ENCODE peak calls at places on chromosomes 4 and X, in seven cellular contexts. One of them, this sample, is unnamed.

GRCh38 chr4:89939994-89940393 is 45.3 kb downstream of the MMRN1 start:
- DNase-seq in fibroblast of villous mesenchyme: peak; percentile 10
- DNase-seq in dorsolateral prefrontal cortex: no peak
- DNase-seq in fibroblast of lung: peak; percentile 86
- DNase-seq in osteoblast: no peak
- DNase-seq in AG04450: no peak
- DNase-seq in fibroblast of mammary gland: no peak
- DNase-seq in this sample: peak; percentile 39

GRCh38 chr4:7295917-7296660 is 103.8 kb downstream of the SORCS2 start:
- DNase-seq in fibroblast of villous mesenchyme: peak; percentile 20
- DNase-seq in dorsolateral prefrontal cortex: peak; percentile 75
- DNase-seq in fibroblast of lung: peak; percentile 34
- DNase-seq in osteoblast: peak; percentile 95
- DNase-seq in AG04450: no peak
- DNase-seq in fibroblast of mammary gland: peak; percentile 37
- DNase-seq in this sample: peak; percentile 29

GRCh38 chr4:113080050-113080449 is 30.6 kb downstream of the ANK2 start:
- DNase-seq in fibroblast of villous mesenchyme: no peak
- DNase-seq in dorsolateral prefrontal cortex: no peak
- DNase-seq in fibroblast of lung: no peak
- DNase-seq in osteoblast: no peak
- DNase-seq in AG04450: no peak
- DNase-seq in fibroblast of mammary gland: peak; percentile 34
- DNase-seq in this sample: peak; percentile 27

GRCh38 chrX:38796926-38797325 is 4.3 kb upstream of the MID1IP1 start:
- DNase-seq in fibroblast of villous mesenchyme: no peak
- DNase-seq in dorsolateral prefrontal cortex: no peak
- DNase-seq in fibroblast of lung: peak; percentile 48
- DNase-seq in osteoblast: no peak
- DNase-seq in AG04450: no peak
- DNase-seq in fibroblast of mammary gland: peak; percentile 68
- DNase-seq in this sample: peak; percentile 56

GRCh38 chr4:15668566-15669435 is 12.8 kb upstream of the FAM200B start:
- DNase-seq in fibroblast of villous mesenchyme: no peak
- DNase-seq in dorsolateral prefrontal cortex: no peak
- DNase-seq in fibroblast of lung: no peak
- DNase-seq in osteoblast: no peak
- DNase-seq in AG04450: no peak
- DNase-seq in fibroblast of mammary gland: no peak
- DNase-seq in this sample: no peak

GRCh38 chr4:152535236-152535902 is 523 bp downstream of the FBXW7 start:
- DNase-seq in fibroblast of villous mesenchyme: no peak
- DNase-seq in dorsolateral prefrontal cortex: no peak
- DNase-seq in fibroblast of lung: no peak
- DNase-seq in osteoblast: peak; percentile 56
- DNase-seq in AG04450: no peak
- DNase-seq in fibroblast of mammary gland: no peak
- DNase-seq in this sample: no peak

GRCh38 chr4:26192921-26193894 is 127.6 kb upstream of the RBPJ start:
- DNase-seq in fibroblast of villous mesenchyme: peak; percentile 28
- DNase-seq in dorsolateral prefrontal cortex: no peak
- DNase-seq in fibroblast of lung: peak; percentile 53
- DNase-seq in osteoblast: no peak
- DNase-seq in AG04450: no peak
- DNase-seq in fibroblast of mammary gland: no peak
- DNase-seq in this sample: no peak

GRCh38 chrX:8987672-8988250 is 46.2 kb downstream of the FAM9B start:
- DNase-seq in fibroblast of villous mesenchyme: no peak
- DNase-seq in dorsolateral prefrontal cortex: no peak
- DNase-seq in fibroblast of lung: no peak
- DNase-seq in osteoblast: no peak
- DNase-seq in AG04450: no peak
- DNase-seq in fibroblast of mammary gland: no peak
- DNase-seq in this sample: no peak

GRCh38 chr4:102247041-102247440 is 98.2 kb downstream of the SLC39A8 start:
- DNase-seq in fibroblast of villous mesenchyme: peak; percentile 13
- DNase-seq in dorsolateral prefrontal cortex: no peak
- DNase-seq in fibroblast of lung: no peak
- DNase-seq in osteoblast: no peak
- DNase-seq in AG04450: no peak
- DNase-seq in fibroblast of mammary gland: peak; percentile 10
- DNase-seq in this sample: no peak

GRCh38 chr4:142901166-142901662 is 55.1 kb upstream of the INPP4B start:
- DNase-seq in fibroblast of villous mesenchyme: no peak
- DNase-seq in dorsolateral prefrontal cortex: no peak
- DNase-seq in fibroblast of lung: peak; percentile 29
- DNase-seq in osteoblast: peak; percentile 86
- DNase-seq in AG04450: peak; percentile 7
- DNase-seq in fibroblast of mammary gland: peak; percentile 33
- DNase-seq in this sample: no peak

GRCh38 chrX:46811101-46811500 is 25.7 kb upstream of the RP2 start:
- DNase-seq in fibroblast of villous mesenchyme: no peak
- DNase-seq in dorsolateral prefrontal cortex: no peak
- DNase-seq in fibroblast of lung: no peak
- DNase-seq in osteoblast: no peak
- DNase-seq in AG04450: no peak
- DNase-seq in fibroblast of mammary gland: peak; percentile 14
- DNase-seq in this sample: no peak

GRCh38 chr4:145423017-145423708 is 58.5 kb upstream of the SMAD1 start:
- DNase-seq in fibroblast of villous mesenchyme: no peak
- DNase-seq in dorsolateral prefrontal cortex: no peak
- DNase-seq in fibroblast of lung: no peak
- DNase-seq in osteoblast: no peak
- DNase-seq in AG04450: no peak
- DNase-seq in fibroblast of mammary gland: peak; percentile 26
- DNase-seq in this sample: no peak

GRCh38 chr4:26412381-26413372 is 77.6 kb downstream of the CCKAR start:
- DNase-seq in fibroblast of villous mesenchyme: no peak
- DNase-seq in dorsolateral prefrontal cortex: no peak
- DNase-seq in fibroblast of lung: peak; percentile 75
- DNase-seq in osteoblast: no peak
- DNase-seq in AG04450: no peak
- DNase-seq in fibroblast of mammary gland: no peak
- DNase-seq in this sample: no peak

GRCh38 chrX:39381446-39381845 is 580.2 kb downstream of the MID1IP1 start:
- DNase-seq in fibroblast of villous mesenchyme: no peak
- DNase-seq in dorsolateral prefrontal cortex: no peak
- DNase-seq in fibroblast of lung: peak; percentile 2
- DNase-seq in osteoblast: no peak
- DNase-seq in AG04450: no peak
- DNase-seq in fibroblast of mammary gland: no peak
- DNase-seq in this sample: no peak

GRCh38 chr4:86972997-86973396 is 38.2 kb downstream of the AFF1 start:
- DNase-seq in fibroblast of villous mesenchyme: peak; percentile 75
- DNase-seq in dorsolateral prefrontal cortex: no peak
- DNase-seq in fibroblast of lung: peak; percentile 33
- DNase-seq in osteoblast: no peak
- DNase-seq in AG04450: no peak
- DNase-seq in fibroblast of mammary gland: no peak
- DNase-seq in this sample: no peak

GRCh38 chr4:180217070-180217469 is 2026.1 kb upstream of the TENM3 start:
- DNase-seq in fibroblast of villous mesenchyme: no peak
- DNase-seq in dorsolateral prefrontal cortex: no peak
- DNase-seq in fibroblast of lung: no peak
- DNase-seq in osteoblast: no peak
- DNase-seq in AG04450: no peak
- DNase-seq in fibroblast of mammary gland: no peak
- DNase-seq in this sample: no peak

GRCh38 chrX:1646009-1646408 is 31.1 kb downstream of the ASMT start:
- DNase-seq in fibroblast of villous mesenchyme: no peak
- DNase-seq in dorsolateral prefrontal cortex: no peak
- DNase-seq in fibroblast of lung: no peak
- DNase-seq in osteoblast: no peak
- DNase-seq in AG04450: no peak
- DNase-seq in fibroblast of mammary gland: no peak
- DNase-seq in this sample: no peak

GRCh38 chr4:151415978-151416377 is 7.0 kb downstream of the FHIP1A start:
- DNase-seq in fibroblast of villous mesenchyme: peak; percentile 27
- DNase-seq in dorsolateral prefrontal cortex: no peak
- DNase-seq in fibroblast of lung: peak; percentile 41
- DNase-seq in osteoblast: peak; percentile 62
- DNase-seq in AG04450: no peak
- DNase-seq in fibroblast of mammary gland: peak; percentile 75
- DNase-seq in this sample: peak; percentile 59

GRCh38 chr4:121428721-121429120 is 47.9 kb upstream of the QRFPR start:
- DNase-seq in fibroblast of villous mesenchyme: peak; percentile 6
- DNase-seq in dorsolateral prefrontal cortex: no peak
- DNase-seq in fibroblast of lung: peak; percentile 60
- DNase-seq in osteoblast: no peak
- DNase-seq in AG04450: no peak
- DNase-seq in fibroblast of mammary gland: peak; percentile 46
- DNase-seq in this sample: peak; percentile 32

GRCh38 chr4:99949999-99950912 is at the start of gene H2AZ1:
- DNase-seq in fibroblast of villous mesenchyme: peak; percentile 100
- DNase-seq in dorsolateral prefrontal cortex: peak; percentile 99
- DNase-seq in fibroblast of lung: peak; percentile 99
- DNase-seq in osteoblast: peak; percentile 100
- DNase-seq in AG04450: peak; percentile 98
- DNase-seq in fibroblast of mammary gland: peak; percentile 98
- DNase-seq in this sample: peak; percentile 99

GRCh38 chr4:134911941-134912340 is 710.4 kb upstream of the PABPC4L start:
- DNase-seq in fibroblast of villous mesenchyme: no peak
- DNase-seq in dorsolateral prefrontal cortex: no peak
- DNase-seq in fibroblast of lung: no peak
- DNase-seq in osteoblast: no peak
- DNase-seq in AG04450: no peak
- DNase-seq in fibroblast of mammary gland: no peak
- DNase-seq in this sample: no peak

GRCh38 chr4:108171541-108172230 is 3.0 kb upstream of the LEF1 start:
- DNase-seq in fibroblast of villous mesenchyme: no peak
- DNase-seq in dorsolateral prefrontal cortex: no peak
- DNase-seq in fibroblast of lung: no peak
- DNase-seq in osteoblast: peak; percentile 72
- DNase-seq in AG04450: no peak
- DNase-seq in fibroblast of mammary gland: no peak
- DNase-seq in this sample: no peak
- H3K4me3 ChIP-seq in fibroblast of villous mesenchyme: no peak overlapping the region
- H3K4me3 ChIP-seq in dorsolateral prefrontal cortex: peak overlapping the region; percentile 45
- H3K4me3 ChIP-seq in fibroblast of lung: no peak overlapping the region
- H3K4me3 ChIP-seq in osteoblast: no peak overlapping the region
- H3K4me3 ChIP-seq in AG04450: no peak overlapping the region
- H3K4me3 ChIP-seq in fibroblast of mammary gland: no peak overlapping the region
- H3K4me3 ChIP-seq in this sample: no peak overlapping the region

GRCh38 chr4:139704915-139705485 is 39.4 kb downstream of the MGST2 start:
- DNase-seq in fibroblast of villous mesenchyme: no peak
- DNase-seq in dorsolateral prefrontal cortex: no peak
- DNase-seq in fibroblast of lung: peak; percentile 10
- DNase-seq in osteoblast: no peak
- DNase-seq in AG04450: no peak
- DNase-seq in fibroblast of mammary gland: peak; percentile 32
- DNase-seq in this sample: no peak
- TF ChIP-seq CTCF in fibroblast of villous mesenchyme: no peak
- TF ChIP-seq CTCF in dorsolateral prefrontal cortex: no peak
- TF ChIP-seq CTCF in fibroblast of lung: peak; percentile 26
- TF ChIP-seq CTCF in osteoblast: peak; percentile 31
- TF ChIP-seq CTCF in AG04450: peak; percentile 22
- TF ChIP-seq CTCF in fibroblast of mammary gland: peak; percentile 29
- TF ChIP-seq CTCF in this sample: peak; percentile 31

GRCh38 chr4:176780995-176781738 is 11.6 kb downstream of the VEGFC start:
- DNase-seq in fibroblast of villous mesenchyme: peak; percentile 74
- DNase-seq in dorsolateral prefrontal cortex: no peak
- DNase-seq in fibroblast of lung: peak; percentile 69
- DNase-seq in osteoblast: no peak
- DNase-seq in AG04450: no peak
- DNase-seq in fibroblast of mammary gland: peak; percentile 83
- DNase-seq in this sample: no peak

GRCh38 chr4:176775326-176775725 is 17.4 kb downstream of the VEGFC start:
- DNase-seq in fibroblast of villous mesenchyme: no peak
- DNase-seq in dorsolateral prefrontal cortex: no peak
- DNase-seq in fibroblast of lung: no peak
- DNase-seq in osteoblast: no peak
- DNase-seq in AG04450: no peak
- DNase-seq in fibroblast of mammary gland: no peak
- DNase-seq in this sample: no peak

GRCh38 chr4:176778491-176778890 is 14.2 kb downstream of the VEGFC start:
- DNase-seq in fibroblast of villous mesenchyme: peak; percentile 53
- DNase-seq in dorsolateral prefrontal cortex: no peak
- DNase-seq in fibroblast of lung: peak; percentile 84
- DNase-seq in osteoblast: peak; percentile 74
- DNase-seq in AG04450: no peak
- DNase-seq in fibroblast of mammary gland: peak; percentile 84
- DNase-seq in this sample: peak; percentile 72

GRCh38 chr4:176779421-176779820 is 13.3 kb downstream of the VEGFC start:
- DNase-seq in fibroblast of villous mesenchyme: no peak
- DNase-seq in dorsolateral prefrontal cortex: no peak
- DNase-seq in fibroblast of lung: no peak
- DNase-seq in osteoblast: no peak
- DNase-seq in AG04450: no peak
- DNase-seq in fibroblast of mammary gland: no peak
- DNase-seq in this sample: no peak

DNA sequence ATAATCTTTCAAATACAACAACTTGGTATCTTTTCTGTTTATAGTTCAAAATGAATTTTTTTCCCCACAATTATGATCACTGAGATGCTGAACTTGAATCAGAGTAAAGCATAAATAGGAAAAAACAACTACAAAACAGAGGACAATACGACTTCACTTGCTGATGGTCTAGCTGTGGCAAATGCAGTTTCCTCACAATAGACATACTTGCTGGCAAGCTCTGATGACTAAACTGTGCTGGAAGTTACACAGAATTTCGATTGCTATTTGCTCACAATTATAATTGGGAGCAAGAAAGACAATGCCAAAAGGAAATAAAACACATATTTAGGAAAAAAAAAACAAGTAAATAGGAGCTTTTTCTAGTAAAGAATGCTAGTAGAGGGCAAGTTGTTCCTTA is 14.7 kb downstream of the VEGFC start:
- DNase-seq in fibroblast of villous mesenchyme: peak; percentile 50
- DNase-seq in dorsolateral prefrontal cortex: no peak
- DNase-seq in fibroblast of lung: peak; percentile 82
- DNase-seq in osteoblast: peak; percentile 52
- DNase-seq in AG04450: no peak
- DNase-seq in fibroblast of mammary gland: peak; percentile 80
- DNase-seq in this sample: peak; percentile 83
- H3K4me3 ChIP-seq in fibroblast of villous mesenchyme: no peak overlapping the region
- H3K4me3 ChIP-seq in dorsolateral prefrontal cortex: no peak overlapping the region
- H3K4me3 ChIP-seq in fibroblast of lung: peak overlapping the region; percentile 24
- H3K4me3 ChIP-seq in osteoblast: no peak overlapping the region
- H3K4me3 ChIP-seq in AG04450: no peak overlapping the region
- H3K4me3 ChIP-seq in fibroblast of mammary gland: no peak overlapping the region
- H3K4me3 ChIP-seq in this sample: no peak overlapping the region

DNA sequence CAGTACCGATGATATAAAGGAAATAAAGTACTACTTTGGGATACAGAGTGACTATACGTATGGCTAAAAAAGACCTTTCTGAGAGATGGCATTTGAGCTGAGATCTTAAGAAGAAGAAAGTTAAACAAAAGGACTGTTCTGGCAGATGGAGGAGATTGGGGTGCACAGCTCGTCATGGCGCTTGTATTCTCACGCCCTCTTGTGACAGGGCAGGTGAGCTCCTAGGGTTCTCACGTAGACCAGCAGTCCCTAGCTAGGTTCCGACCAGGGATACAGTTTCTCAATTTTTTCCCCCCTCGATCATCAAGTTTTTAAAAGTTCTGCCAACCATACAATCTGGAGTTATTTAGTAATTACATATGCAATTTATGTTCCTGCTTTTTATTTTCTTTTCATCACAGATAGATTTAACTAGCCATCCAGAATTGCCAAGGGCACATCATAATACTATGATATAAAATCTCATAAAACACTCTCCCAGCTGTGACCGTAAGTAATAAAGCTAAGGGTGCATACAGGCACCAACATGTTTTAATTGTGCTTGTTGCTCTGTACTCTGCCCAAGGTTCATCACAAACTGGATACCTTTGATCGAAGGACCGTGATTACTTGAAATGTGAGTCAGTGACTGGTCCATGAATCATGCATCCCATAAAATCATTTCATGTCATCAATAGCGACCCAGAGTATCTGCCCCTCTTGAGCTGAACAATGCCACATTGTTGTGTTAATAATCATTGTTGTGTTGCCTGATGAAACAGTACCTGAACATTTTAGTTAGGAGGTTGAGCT is 69.4 kb upstream of the ZNF518B start:
- DNase-seq in fibroblast of villous mesenchyme: no peak
- DNase-seq in dorsolateral prefrontal cortex: no peak
- DNase-seq in fibroblast of lung: no peak
- DNase-seq in osteoblast: no peak
- DNase-seq in AG04450: no peak
- DNase-seq in fibroblast of mammary gland: no peak
- DNase-seq in this sample: no peak
- TF ChIP-seq CTCF in fibroblast of villous mesenchyme: no peak
- TF ChIP-seq CTCF in dorsolateral prefrontal cortex: no peak
- TF ChIP-seq CTCF in fibroblast of lung: no peak
- TF ChIP-seq CTCF in osteoblast: no peak
- TF ChIP-seq CTCF in AG04450: no peak
- TF ChIP-seq CTCF in fibroblast of mammary gland: no peak
- TF ChIP-seq CTCF in this sample: no peak

This sample was measured in fibroblast of pulmonary artery.